ENCODE peak calls at places on chromosomes 1 and 21, in five cellular contexts. U is A549, E is K562, I is transverse colon, A is dorsolateral prefrontal cortex. M is an unnamed sample.

GRCh38 chr1:236143104-236143948 is 987 bp downstream of the GPR137B start:
- DNase-seq in U (no peak), E (no peak), I (no peak), A (no peak), M (peak)

GRCh38 chr21:33011462-33011861 is 14.3 kb upstream of the OLIG2 start:
- DNase-seq in U (peak), E (no peak), I (no peak), A (no peak), M (peak)

GRCh38 chr1:186605762-186606350 is 74.4 kb downstream of the PTGS2 start:
- DNase-seq in U (no peak), E (no peak), I (peak), A (no peak), M (no peak)

GRCh38 chr1:43799656-43800629 is 92.6 kb downstream of the ST3GAL3 start:
- DNase-seq in U (no peak), E (no peak), I (no peak), A (no peak), M (peak)

GRCh38 chr1:30419246-30419720 is 304.1 kb downstream of the MATN1 start:
- DNase-seq in U (no peak), E (no peak), I (no peak), A (no peak), M (no peak)

GRCh38 chr1:201468844-201469644 is at the start of gene PHLDA3:
- DNase-seq in U (peak), E (peak), I (peak), A (peak), M (peak)

GRCh38 chr1:221756830-221757551 is 15.1 kb upstream of the DUSP10 start:
- DNase-seq in U (no peak), E (no peak), I (no peak), A (no peak), M (no peak)

GRCh38 chr1:216430744-216431143 is 7.5 kb upstream of the USH2A start:
- DNase-seq in U (no peak), E (no peak), I (no peak), A (no peak), M (no peak)

GRCh38 chr1:85438353-85438752 is 26.6 kb downstream of the DDAH1 start:
- DNase-seq in U (no peak), E (no peak), I (no peak), A (no peak), M (no peak)

GRCh38 chr1:20211511-20211931 is 25.2 kb upstream of the PLA2G2C start:
- DNase-seq in U (peak), E (no peak), I (peak), A (no peak), M (no peak)

GRCh38 chr1:33394716-33395115 is 36.2 kb downstream of the PHC2 start:
- DNase-seq in U (no peak), E (no peak), I (no peak), A (no peak), M (no peak)

GRCh38 chr1:170670751-170671628 is 7.1 kb downstream of the PRRX1 start:
- DNase-seq in U (no peak), E (peak), I (peak), A (no peak), M (no peak)

GRCh38 chr1:119276558-119276957 is 92.0 kb upstream of the HAO2 start:
- DNase-seq in U (no peak), E (no peak), I (no peak), A (no peak), M (no peak)

DNA sequence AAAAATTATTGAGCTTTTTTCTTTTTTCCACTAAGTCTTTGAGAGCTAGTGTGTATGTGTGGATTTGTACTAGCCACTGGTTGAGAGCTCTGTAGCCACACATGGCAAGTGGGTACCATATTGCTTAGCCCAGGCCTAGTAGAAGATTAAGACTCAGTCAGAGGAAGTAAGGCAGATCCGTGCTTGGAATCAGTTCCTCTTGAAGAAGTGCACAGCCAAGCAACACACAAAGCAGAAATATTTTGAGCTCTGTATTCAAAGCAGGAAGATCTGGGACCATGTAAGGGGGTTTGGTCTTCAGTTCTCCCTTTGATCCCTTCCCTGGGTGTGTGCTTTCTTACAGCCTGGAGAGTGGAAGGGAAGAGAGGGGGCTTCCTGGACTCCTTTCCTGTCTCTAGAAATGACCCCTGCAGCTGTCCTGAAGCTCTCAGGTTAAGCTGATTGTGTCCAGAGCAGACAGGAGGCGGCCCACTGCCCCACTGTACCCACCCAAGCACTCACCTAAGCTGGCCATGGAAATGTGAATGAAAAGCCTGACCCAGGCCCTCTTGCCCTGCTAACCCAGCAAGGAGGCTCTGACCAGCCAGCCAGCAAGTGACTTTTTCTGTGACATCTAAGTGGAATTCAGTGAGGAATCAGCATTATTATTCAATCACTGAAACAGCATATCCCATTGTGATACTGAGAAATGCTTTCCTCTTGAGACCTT is 3.6 kb downstream of the ETS2 start:
- DNase-seq in U (no peak), E (no peak), I (peak), A (no peak), M (no peak)
- H3K4me3 ChIP-seq in U (peak), E (no peak), I (peak), A (peak), M (no peak)

GRCh38 chr21:16156841-16157240 is 427.1 kb downstream of the USP25 start:
- DNase-seq in U (no peak), E (no peak), I (no peak), A (no peak), M (no peak)
- H3K4me3 ChIP-seq in U (no peak), E (no peak), I (no peak), A (no peak), M (no peak)

GRCh38 chr1:45911634-45912033 is 108.2 kb downstream of the MAST2 start:
- DNase-seq in U (no peak), E (no peak), I (no peak), A (no peak), M (no peak)

GRCh38 chr1:45914836-45915235 is 111.4 kb downstream of the MAST2 start:
- DNase-seq in U (no peak), E (no peak), I (no peak), A (no peak), M (no peak)

GRCh38 chr1:45913183-45913924 is 109.9 kb downstream of the MAST2 start:
- DNase-seq in U (no peak), E (peak), I (peak), A (no peak), M (peak)

GRCh38 chr1:45908613-45909140 is 105.3 kb downstream of the MAST2 start:
- DNase-seq in U (no peak), E (no peak), I (no peak), A (no peak), M (no peak)

DNA sequence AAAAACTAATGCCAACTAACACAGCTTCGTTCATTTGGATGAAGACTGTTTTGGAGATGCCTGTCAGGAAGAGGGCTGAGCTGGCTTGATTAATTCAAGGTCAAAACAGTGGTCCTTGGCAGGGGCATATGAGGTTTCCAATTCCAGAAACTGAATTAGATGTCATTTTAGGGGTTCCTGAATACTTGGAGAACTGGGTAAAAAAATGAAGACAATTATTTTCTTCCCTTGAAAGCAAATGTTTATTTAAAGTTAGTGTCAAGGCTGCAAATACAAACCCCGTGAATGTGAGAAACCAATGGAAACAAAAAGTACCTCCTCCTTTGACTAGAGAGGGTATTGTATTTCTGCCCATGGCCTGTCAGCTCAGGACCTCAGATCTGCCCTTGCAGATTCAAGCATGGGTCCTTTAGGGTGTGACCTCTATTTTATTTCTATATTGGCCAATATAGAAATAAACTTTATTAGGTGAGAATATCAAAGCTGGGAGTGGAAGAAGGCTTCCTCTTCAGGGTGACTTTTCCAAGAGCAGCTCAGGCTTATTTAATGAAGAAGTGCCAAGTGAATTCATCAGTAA is 110.6 kb downstream of the MAST2 start:
- DNase-seq in U (no peak), E (no peak), I (peak), A (no peak), M (no peak)
- H3K4me3 ChIP-seq in U (no peak), E (no peak), I (peak), A (no peak), M (peak)

GRCh38 chr1:41321277-41321676 is 40.0 kb upstream of the FOXO6 start:
- DNase-seq in U (no peak), E (no peak), I (no peak), A (no peak), M (no peak)

GRCh38 chr1:41320860-41321259 is 40.4 kb upstream of the FOXO6 start:
- DNase-seq in U (no peak), E (no peak), I (no peak), A (no peak), M (no peak)

GRCh38 chr1:41318135-41318534 is 43.1 kb upstream of the FOXO6 start:
- DNase-seq in U (no peak), E (no peak), I (no peak), A (no peak), M (no peak)

GRCh38 chr1:41319106-41319755 is 42.0 kb upstream of the FOXO6 start:
- DNase-seq in U (no peak), E (no peak), I (no peak), A (no peak), M (no peak)

GRCh38 chr1:41319803-41320711 is 41.2 kb upstream of the FOXO6 start:
- DNase-seq in U (no peak), E (no peak), I (no peak), A (no peak), M (no peak)
- H3K4me3 ChIP-seq in U (no peak), E (no peak), I (no peak), A (no peak), M (no peak)

GRCh38 chr1:66927528-66927927 is 2.7 kb downstream of the MIER1 start:
- DNase-seq in U (no peak), E (no peak), I (no peak), A (no peak), M (no peak)
- H3K4me3 ChIP-seq in U (no peak), E (no peak), I (no peak), A (no peak), M (no peak)

GRCh38 chr1:1215266-1215676 is 1.3 kb upstream of the TNFRSF4 start:
- DNase-seq in U (no peak), E (no peak), I (no peak), A (no peak), M (no peak)

GRCh38 chr1:1212780-1213152 is 1.2 kb downstream of the TNFRSF4 start:
- DNase-seq in U (no peak), E (no peak), I (peak), A (no peak), M (no peak)

GRCh38 chr1:1215881-1216605 is 2.1 kb upstream of the TNFRSF4 start:
- DNase-seq in U (no peak), E (no peak), I (no peak), A (no peak), M (no peak)

GRCh38 chr1:1213153-1213918 is 617 bp downstream of the TNFRSF4 start:
- DNase-seq in U (no peak), E (no peak), I (peak), A (no peak), M (no peak)

DNA sequence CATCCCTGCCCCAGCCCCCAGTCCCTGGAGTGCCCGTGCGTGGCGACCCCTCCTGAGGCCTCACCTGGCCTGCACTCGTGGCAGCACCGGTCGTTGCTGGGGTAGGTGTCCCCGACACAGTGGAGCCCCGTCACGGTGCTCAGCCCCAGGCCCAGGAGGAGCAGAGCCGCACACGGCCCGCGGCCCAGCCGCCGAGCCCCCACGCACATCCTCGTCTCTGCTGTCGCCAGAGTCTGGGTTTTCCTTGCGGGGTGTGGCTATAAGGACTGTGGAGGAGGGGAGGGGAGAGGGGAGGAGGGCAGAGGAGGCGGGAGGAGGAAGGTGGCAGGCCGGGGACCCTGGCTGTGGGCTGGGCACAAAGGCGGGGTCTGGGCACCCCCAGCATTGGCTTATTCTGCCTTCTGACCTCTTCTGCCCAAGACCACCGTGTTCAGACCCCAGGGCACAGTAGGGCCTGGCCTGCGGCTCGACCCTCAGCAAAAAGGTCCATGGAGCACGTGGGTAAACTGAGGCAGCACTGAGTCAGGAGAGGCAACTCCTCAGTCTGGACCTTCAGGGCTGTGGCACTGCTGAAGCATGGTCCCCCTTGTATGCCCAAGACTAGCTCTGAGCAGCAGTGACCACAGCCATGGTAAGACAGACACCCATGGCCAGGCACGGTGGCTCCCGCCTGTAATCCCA is at the start of gene TNFRSF4:
- DNase-seq in U (no peak), E (peak), I (no peak), A (no peak), M (no peak)
- H3K4me3 ChIP-seq in U (no peak), E (no peak), I (peak), A (peak), M (no peak)

M was measured in skeletal muscle cell.